ENCODE peak calls at places on chromosomes 11 and 22, in eight cellular contexts. X is Peyer's patch; I is nephron progenitor cell; A is effector memory CD8-positive, alpha-beta T cell; Y is germinal center; L is CD8-positive, alpha-beta T cell; O is C1 segment of cervical spinal cord; K is GM20000. W is an unnamed sample.

GRCh38 chr11:120334894-120335462 is 1.2 kb upstream of the ARHGEF12 start:
- DNase-seq in X (peak), I (peak), A (peak), Y (peak), L (peak), O (no peak), K (peak), W (peak)

GRCh38 chr22:43919106-43919965 is 4.3 kb upstream of the PNPLA3 start:
- DNase-seq in X (no peak), I (no peak), A (no peak), Y (no peak), L (no peak), O (no peak), K (no peak), W (no peak)

GRCh38 chr11:91178366-91178765 is 955.5 kb upstream of the CHORDC1 start:
- DNase-seq in X (no peak), I (no peak), A (no peak), Y (no peak), L (no peak), O (no peak), K (no peak), W (no peak)

GRCh38 chr22:27239520-27239919 is 562.0 kb downstream of the MN1 start:
- DNase-seq in X (no peak), I (no peak), A (no peak), Y (no peak), L (no peak), O (no peak), K (no peak), W (no peak)

GRCh38 chr11:67465190-67465522 is 3.9 kb downstream of the TMEM134 start:
- DNase-seq in X (no peak), I (no peak), A (no peak), Y (no peak), L (no peak), O (no peak), K (no peak), W (no peak)

GRCh38 chr11:64314146-64314804 is 3.1 kb downstream of the TRMT112 start:
- DNase-seq in X (no peak), I (no peak), A (no peak), Y (no peak), L (no peak), O (no peak), K (no peak), W (no peak)

GRCh38 chr11:64631675-64632074 is 40.7 kb downstream of the SLC22A12 start:
- DNase-seq in X (no peak), I (no peak), A (no peak), Y (no peak), L (no peak), O (no peak), K (peak), W (no peak)

GRCh38 chr22:40410272-40410671 is 39.9 kb downstream of the SGSM3 start:
- DNase-seq in X (no peak), I (no peak), A (no peak), Y (no peak), L (no peak), O (no peak), K (no peak), W (no peak)

GRCh38 chr11:12692238-12693074 is 18.2 kb downstream of the TEAD1 start:
- DNase-seq in X (peak), I (peak), A (no peak), Y (no peak), L (no peak), O (no peak), K (no peak), W (no peak)

GRCh38 chr11:68855205-68855978 is 13.7 kb upstream of the CPT1A start:
- DNase-seq in X (no peak), I (peak), A (no peak), Y (peak), L (peak), O (no peak), K (peak), W (peak)

GRCh38 chr11:101363706-101364275 is 220.0 kb downstream of the TRPC6 start:
- DNase-seq in X (no peak), I (no peak), A (no peak), Y (no peak), L (no peak), O (no peak), K (no peak), W (no peak)

GRCh38 chr22:36116127-36116526 is 44.4 kb downstream of the APOL3 start:
- DNase-seq in X (no peak), I (no peak), A (no peak), Y (no peak), L (no peak), O (no peak), K (no peak), W (no peak)

GRCh38 chr11:68043349-68044144 is 4.7 kb downstream of the TCIRG1 start:
- DNase-seq in X (peak), I (no peak), A (no peak), Y (no peak), L (no peak), O (no peak), K (peak), W (no peak)

W was measured in CD4-positive, CD25-positive, alpha-beta regulatory T cell.